ENCODE peak calls at places on chromosomes 2 and 18, in seven cellular contexts. S is NCI-H510A, A is hypothalamus, U is neural crest cell, W is T-helper 9 cell, R is GDM1, K is RWPE1. M is an unnamed sample.

GRCh38 chr2:48145845-48146452 is 239.7 kb upstream of the FBXO11 start:
- DNase-seq in S (no peak), A (no peak), U (no peak), W (no peak), R (no peak), K (no peak), M (no peak)

GRCh38 chr2:31337197-31337596 is 77.3 kb downstream of the XDH start:
- DNase-seq in S (no peak), A (no peak), U (no peak), W (no peak), R (no peak), K (no peak), M (no peak)

GRCh38 chr2:209942936-209943605 is 59.4 kb upstream of the RPE start:
- DNase-seq in S (no peak), A (no peak), U (no peak), W (no peak), R (no peak), K (no peak), M (no peak)

GRCh38 chr2:2026252-2026831 is 282.0 kb upstream of the PXDN start:
- DNase-seq in S (no peak), A (no peak), U (no peak), W (no peak), R (no peak), K (no peak), M (no peak)

GRCh38 chr18:966095-967036 is 61.7 kb downstream of the ADCYAP1 start:
- DNase-seq in S (no peak), A (no peak), U (no peak), W (no peak), R (no peak), K (no peak), M (no peak)

GRCh38 chr18:44556296-44556695 is 124.4 kb upstream of the SETBP1 start:
- DNase-seq in S (no peak), A (no peak), U (no peak), W (no peak), R (no peak), K (no peak), M (no peak)

GRCh38 chr2:237616373-237617304 is 10.7 kb upstream of the LRRFIP1 start:
- DNase-seq in S (no peak), A (no peak), U (no peak), W (no peak), R (peak), K (no peak), M (no peak)

GRCh38 chr2:229339613-229340012 is 68.5 kb upstream of the PID1 start:
- DNase-seq in S (no peak), A (no peak), U (no peak), W (no peak), R (no peak), K (no peak), M (no peak)

GRCh38 chr2:239676716-239677454 is 276.1 kb upstream of the HDAC4 start:
- DNase-seq in S (no peak), A (no peak), U (no peak), W (no peak), R (no peak), K (no peak), M (no peak)

GRCh38 chr2:99420031-99420430 is 69.8 kb downstream of the REV1 start:
- DNase-seq in S (no peak), A (no peak), U (no peak), W (no peak), R (no peak), K (peak), M (no peak)

GRCh38 chr18:57698571-57699276 is 77.1 kb upstream of the NARS1 start:
- DNase-seq in S (peak), A (no peak), U (no peak), W (no peak), R (no peak), K (no peak), M (no peak)

GRCh38 chr18:58117685-58118403 is 73.8 kb downstream of the NEDD4L start:
- DNase-seq in S (peak), A (no peak), U (no peak), W (no peak), R (peak), K (peak), M (no peak)

GRCh38 chr2:65291221-65292094 is 63.8 kb downstream of the ACTR2 start:
- DNase-seq in S (no peak), A (no peak), U (no peak), W (no peak), R (no peak), K (no peak), M (no peak)

GRCh38 chr2:3108105-3108504 is 269.5 kb downstream of the EIPR1 start:
- DNase-seq in S (no peak), A (no peak), U (no peak), W (no peak), R (no peak), K (no peak), M (no peak)

GRCh38 chr18:62788111-62788510 is 72.8 kb downstream of the PHLPP1 start:
- DNase-seq in S (no peak), A (no peak), U (no peak), W (no peak), R (no peak), K (no peak), M (no peak)

GRCh38 chr18:59697236-59697932 is at the start of gene CCBE1:
- DNase-seq in S (peak), A (no peak), U (peak), W (peak), R (no peak), K (no peak), M (peak)

GRCh38 chr2:138760693-138761092 is 19.5 kb downstream of the NXPH2 start:
- DNase-seq in S (no peak), A (no peak), U (no peak), W (no peak), R (no peak), K (no peak), M (no peak)

GRCh38 chr2:177551989-177552413 is 159.4 kb downstream of the AGPS start:
- DNase-seq in S (peak), A (no peak), U (no peak), W (no peak), R (no peak), K (no peak), M (no peak)

GRCh38 chr2:118310016-118310877 is 222.0 kb downstream of the INSIG2 start:
- DNase-seq in S (peak), A (no peak), U (peak), W (peak), R (no peak), K (peak), M (peak)

GRCh38 chr2:138829326-138829725 is 49.1 kb upstream of the NXPH2 start:
- DNase-seq in S (peak), A (peak), U (peak), W (peak), R (no peak), K (peak), M (no peak)

GRCh38 chr18:79866889-79867574 is 69.3 kb downstream of the KCNG2 start:
- DNase-seq in S (no peak), A (no peak), U (no peak), W (no peak), R (no peak), K (no peak), M (no peak)

GRCh38 chr18:76546282-76546572 is 51.2 kb upstream of the ZNF516 start:
- DNase-seq in S (no peak), A (no peak), U (no peak), W (no peak), R (no peak), K (no peak), M (no peak)

GRCh38 chr2:149768320-149768799 is 180.8 kb upstream of the MMADHC start:
- DNase-seq in S (no peak), A (no peak), U (no peak), W (no peak), R (no peak), K (no peak), M (no peak)

GRCh38 chr2:18178736-18179349 is 300.4 kb downstream of the KCNS3 start:
- DNase-seq in S (no peak), A (no peak), U (peak), W (no peak), R (peak), K (peak), M (peak)

GRCh38 chr2:158539176-158539895 is 82.6 kb downstream of the PKP4 start:
- DNase-seq in S (no peak), A (no peak), U (no peak), W (no peak), R (no peak), K (peak), M (no peak)

GRCh38 chr2:4930704-4931103 is 761.5 kb upstream of the SOX11 start:
- DNase-seq in S (no peak), A (no peak), U (no peak), W (no peak), R (no peak), K (no peak), M (no peak)

GRCh38 chr2:176213406-176213805 is 24.9 kb downstream of the HOXD1 start:
- DNase-seq in S (no peak), A (no peak), U (no peak), W (no peak), R (no peak), K (no peak), M (no peak)

GRCh38 chr18:10751711-10752110 is 225.9 kb downstream of the NAPG start:
- DNase-seq in S (no peak), A (no peak), U (no peak), W (no peak), R (no peak), K (no peak), M (no peak)

GRCh38 chr2:191869178-191869577 is 22.3 kb upstream of the CAVIN2 start:
- DNase-seq in S (peak), A (no peak), U (peak), W (no peak), R (no peak), K (no peak), M (no peak)

GRCh38 chr2:177593448-177593847 is 200.9 kb downstream of the AGPS start:
- DNase-seq in S (no peak), A (no peak), U (no peak), W (no peak), R (no peak), K (no peak), M (no peak)

GRCh38 chr2:11040992-11041391 is 114.3 kb upstream of the SLC66A3 start:
- DNase-seq in S (no peak), A (no peak), U (no peak), W (no peak), R (no peak), K (no peak), M (no peak)